ENCODE peak calls at places on chromosome 19, in five cellular contexts. V is AG09309, T is AG10803, U is progenitor cell of endocrine pancreas, J is upper lobe of left lung. P is an unnamed sample.

GRCh38 chr19:45852145-45852750 is 10.7 kb downstream of the SYMPK start:
- DNase-seq in V (no peak), U (no peak), T (no peak), J (no peak), P (no peak)

GRCh38 chr19:38673030-38673429 is 25.6 kb downstream of the ACTN4 start:
- DNase-seq in T (no peak), V (no peak), U (no peak), J (no peak), P (no peak)

GRCh38 chr19:12953456-12954149 is 3.4 kb downstream of the GADD45GIP1 start:
- DNase-seq in U (no peak), T (no peak), J (no peak), V (no peak), P (no peak)

GRCh38 chr19:12838182-12838890 is at the start of gene MAST1:
- DNase-seq in U (peak; percentile 51), T (no peak), V (no peak), J (peak; percentile 40), P (no peak)

GRCh38 chr19:14449321-14449720 is 16.2 kb downstream of the PKN1 start:
- DNase-seq in T (peak; percentile 18), J (no peak), V (no peak), U (no peak), P (no peak)

GRCh38 chr19:3700242-3701032 is at the start of gene PIP5K1C:
- DNase-seq in J (peak; percentile 94), V (no peak), U (peak; percentile 94), T (peak; percentile 77), P (no peak)

GRCh38 chr19:38229585-38230073 is 5.6 kb upstream of the DPF1 start:
- DNase-seq in T (peak; percentile 85), J (peak; percentile 41), V (peak; percentile 38), U (peak; percentile 55), P (no peak)

GRCh38 chr19:19642506-19643157 is 825 bp downstream of the GMIP start:
- DNase-seq in J (peak; percentile 40), U (no peak), T (peak; percentile 8), V (no peak), P (no peak)

GRCh38 chr19:49851456-49852259 is 699 bp downstream of the PTOV1 start:
- DNase-seq in T (no peak), J (no peak), V (no peak), U (peak; percentile 43), P (no peak)

GRCh38 chr19:33438016-33438671 is 64.6 kb downstream of the CEBPG start:
- DNase-seq in U (no peak), T (peak; percentile 17), J (no peak), V (no peak), P (no peak)

GRCh38 chr19:16836115-16836905 is 7.1 kb downstream of the SIN3B start:
- DNase-seq in U (no peak), V (no peak), T (no peak), J (peak; percentile 36), P (no peak)

GRCh38 chr19:4504297-4504701 is 14.0 kb downstream of the PLIN4 start:
- DNase-seq in J (no peak), U (no peak), V (no peak), T (no peak), P (no peak)

GRCh38 chr19:38409631-38410133 is 6.8 kb downstream of the FAM98C start:
- DNase-seq in J (no peak), T (peak; percentile 43), V (no peak), U (no peak), P (no peak)

GRCh38 chr19:13077233-13077632 is 25.4 kb downstream of the LYL1 start:
- DNase-seq in U (no peak), J (no peak), V (no peak), T (no peak), P (no peak)

GRCh38 chr19:38250821-38251563 is 5.2 kb downstream of the PPP1R14A start:
- DNase-seq in U (peak; percentile 47), J (peak; percentile 45), V (no peak), T (no peak), P (no peak)

GRCh38 chr19:8592231-8593009 is 15.2 kb upstream of the MYO1F start:
- DNase-seq in U (peak; percentile 94), J (peak; percentile 92), V (peak; percentile 66), T (peak; percentile 88), P (no peak)

GRCh38 chr19:49355890-49356289 is 6.3 kb downstream of the TEAD2 start:
- DNase-seq in J (peak; percentile 40), V (no peak), U (no peak), T (peak; percentile 48), P (peak; percentile 43)

GRCh38 chr19:4676955-4677731 is 7.0 kb upstream of the MYDGF start:
- DNase-seq in J (peak; percentile 35), U (no peak), V (no peak), T (peak; percentile 60), P (peak; percentile 15)

GRCh38 chr19:38690832-38691231 is 43.4 kb downstream of the ACTN4 start:
- DNase-seq in T (no peak), J (no peak), V (no peak), U (no peak), P (no peak)

DNA sequence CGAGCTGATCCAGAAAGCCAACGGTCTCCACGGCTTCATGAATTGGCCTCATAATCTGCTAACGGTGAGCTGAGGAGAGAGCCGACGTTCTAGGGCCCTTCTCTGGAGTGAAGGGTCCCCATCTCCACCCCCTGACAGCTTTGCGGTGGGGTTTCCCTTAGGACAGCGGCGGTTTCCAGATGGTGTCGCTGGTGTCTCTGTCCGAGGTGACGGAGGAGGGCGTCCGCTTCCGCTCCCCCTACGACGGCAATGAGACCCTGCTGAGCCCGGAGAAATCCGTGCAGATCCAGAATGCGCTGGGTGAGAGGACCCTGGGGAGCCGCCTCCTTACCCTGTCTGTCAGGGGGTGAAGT is 692 bp downstream of the QTRT1 start:
- DNase-seq in U (no peak), J (no peak), V (no peak), T (no peak), P (no peak)
- TF ChIP-seq CTCF in U (no peak), J (no peak), V (no peak), T (peak; percentile 1), P (no peak)

GRCh38 chr19:51407631-51408131 is 9.8 kb downstream of the SIGLEC10 start:
- DNase-seq in J (no peak), U (no peak), T (peak; percentile 16), V (no peak), P (no peak)
- TF ChIP-seq CTCF in J (no peak), U (peak; percentile 58), T (peak; percentile 54), V (peak; percentile 29), P (peak; percentile 23)

GRCh38 chr19:41646589-41647204 is 19.8 kb upstream of the CEACAM4 start:
- DNase-seq in T (peak; percentile 4), J (no peak), V (no peak), U (no peak), P (no peak)
- TF ChIP-seq CTCF in T (peak; percentile 24), J (no peak), V (peak; percentile 52), U (no peak), P (peak; percentile 76)

GRCh38 chr19:51599084-51599483 is 28.0 kb downstream of the ZNF175 start:
- DNase-seq in U (no peak), J (no peak), V (no peak), T (no peak), P (no peak)

GRCh38 chr19:51600940-51601575 is 29.1 kb downstream of the SIGLEC5 start:
- DNase-seq in T (no peak), J (peak; percentile 27), U (no peak), V (no peak), P (no peak)

GRCh38 chr19:51607077-51607476 is 23.1 kb downstream of the SIGLEC5 start:
- DNase-seq in T (no peak), J (no peak), U (no peak), V (no peak), P (no peak)

GRCh38 chr19:51598159-51598915 is 27.3 kb downstream of the ZNF175 start:
- DNase-seq in V (no peak), U (no peak), J (no peak), T (no peak), P (no peak)

GRCh38 chr19:51602189-51602854 is 27.9 kb downstream of the SIGLEC5 start:
- DNase-seq in V (no peak), J (no peak), U (no peak), T (no peak), P (no peak)
- TF ChIP-seq CTCF in V (no peak), J (no peak), U (no peak), T (no peak), P (no peak)

GRCh38 chr19:5865772-5866171 is 4.6 kb downstream of the FUT5 start:
- DNase-seq in T (no peak), V (no peak), U (no peak), J (no peak), P (no peak)

GRCh38 chr19:5863030-5863665 is 7.2 kb downstream of the FUT5 start:
- DNase-seq in V (no peak), U (no peak), J (no peak), T (no peak), P (no peak)

GRCh38 chr19:5867201-5868136 is 2.9 kb downstream of the FUT5 start:
- DNase-seq in V (no peak), J (no peak), T (no peak), U (no peak), P (no peak)

GRCh38 chr19:5864013-5864720 is 6.2 kb downstream of the FUT5 start:
- DNase-seq in T (no peak), J (no peak), V (no peak), U (no peak), P (no peak)

DNA sequence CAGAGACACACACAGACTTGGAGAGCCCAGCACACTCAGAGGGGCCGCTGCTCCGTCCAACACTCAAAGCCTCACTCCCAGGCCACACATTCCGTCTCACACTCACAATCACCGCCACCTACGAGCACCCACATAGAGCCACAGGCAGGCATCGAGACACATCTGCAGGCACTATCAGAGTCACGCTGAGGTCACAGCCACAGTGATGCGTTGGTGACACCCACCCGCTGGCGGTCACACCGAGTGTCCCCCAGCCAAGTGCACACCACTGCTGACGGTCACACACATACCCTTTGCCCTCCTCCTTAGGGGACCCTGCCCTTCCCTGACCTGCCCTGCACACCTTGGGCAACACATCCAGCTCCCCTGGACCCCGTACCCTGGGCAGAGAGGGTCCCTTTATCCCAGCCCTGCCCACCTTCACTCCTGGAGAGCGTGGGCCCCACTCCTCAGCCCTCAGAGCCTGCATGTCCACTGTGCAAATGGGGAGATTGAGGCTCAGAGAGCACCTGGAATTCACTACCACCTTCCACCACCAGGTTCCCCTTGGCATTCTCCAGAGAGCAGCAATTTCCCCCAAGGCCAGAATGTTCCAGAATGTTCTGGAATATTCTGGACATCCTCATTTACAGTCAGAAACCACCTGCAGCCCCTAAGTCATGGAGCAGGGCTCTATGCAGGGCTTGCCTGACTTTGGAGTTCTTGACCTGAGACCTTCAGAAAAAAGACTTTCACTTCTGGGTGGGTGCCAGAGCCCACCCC is 5.4 kb downstream of the FUT5 start:
- DNase-seq in J (no peak), T (no peak), V (no peak), U (no peak), P (no peak)
- TF ChIP-seq CTCF in J (no peak), T (no peak), V (peak; percentile 22), U (peak; percentile 32), P (no peak)

GRCh38 chr19:6733338-6734095 is 3.9 kb downstream of the GPR108 start:
- DNase-seq in U (no peak), V (no peak), J (no peak), T (no peak), P (no peak)
- TF ChIP-seq CTCF in U (peak; percentile 32), V (peak; percentile 26), J (no peak), T (peak; percentile 22), P (peak; percentile 7)

GRCh38 chr19:29614780-29615179 is 8.7 kb downstream of the POP4 start:
- DNase-seq in V (no peak), J (no peak), T (no peak), U (no peak), P (no peak)
- TF ChIP-seq CTCF in V (no peak), J (no peak), T (no peak), U (no peak), P (no peak)